ENCODE peak calls at places on chromosomes 13 and 19, in eight cellular contexts. P is transverse colon, B is Peyer's patch, C is IMR-90, Y is esophagus muscularis mucosa, O is uterus, N is upper lobe of left lung, Z is suprapubic skin. F is an unnamed sample.

GRCh38 chr19:15252398-15253018 is 20.3 kb upstream of the EPHX3 start:
- DNase-seq in P (no peak), B (no peak), C (peak; percentile 45), Y (no peak), O (no peak), N (no peak), Z (no peak), F (no peak)

GRCh38 chr13:51585696-51586095 is 1.4 kb downstream of the WDFY2 start:
- DNase-seq in P (no peak), B (no peak), C (peak; percentile 62), Y (no peak), O (no peak), N (no peak), Z (no peak), F (no peak)

GRCh38 chr19:4278926-4279529 is at the start of gene SHD:
- DNase-seq in P (no peak), B (no peak), C (no peak), Y (no peak), O (no peak), N (no peak), Z (no peak), F (no peak)

GRCh38 chr19:17455711-17456123 is 5.0 kb downstream of the NXNL1 start:
- DNase-seq in P (no peak), B (no peak), C (no peak), Y (no peak), O (no peak), N (no peak), Z (no peak), F (no peak)

GRCh38 chr13:32731576-32731975 is 145.3 kb downstream of the PDS5B start:
- DNase-seq in P (no peak), B (no peak), C (peak; percentile 57), Y (no peak), O (no peak), N (no peak), Z (no peak), F (no peak)

GRCh38 chr19:11578342-11579142 is 1.1 kb upstream of the ACP5 start:
- DNase-seq in P (peak; percentile 61), B (peak; percentile 73), C (no peak), Y (no peak), O (no peak), N (peak; percentile 86), Z (no peak), F (peak; percentile 64)

GRCh38 chr13:109783815-109784589 is 2.4 kb downstream of the IRS2 start:
- DNase-seq in P (no peak), B (no peak), C (no peak), Y (peak; percentile 72), O (no peak), N (no peak), Z (no peak), F (no peak)

GRCh38 chr19:56211718-56212117 is 9.6 kb downstream of the ZSCAN5C start:
- DNase-seq in P (no peak), B (no peak), C (no peak), Y (no peak), O (no peak), N (no peak), Z (no peak), F (no peak)

GRCh38 chr13:30045916-30046704 is 195.7 kb upstream of the UBL3 start:
- DNase-seq in P (no peak), B (no peak), C (peak; percentile 88), Y (peak; percentile 79), O (no peak), N (no peak), Z (no peak), F (peak; percentile 17)

GRCh38 chr13:113874579-113875428 is 10.9 kb upstream of the GAS6 start:
- DNase-seq in P (no peak), B (no peak), C (no peak), Y (peak; percentile 74), O (no peak), N (no peak), Z (no peak), F (no peak)

GRCh38 chr13:106176103-106176502 is 359.4 kb downstream of the EFNB2 start:
- DNase-seq in P (no peak), B (no peak), C (peak; percentile 78), Y (no peak), O (no peak), N (no peak), Z (no peak), F (no peak)

GRCh38 chr13:91805605-91806004 is 407.2 kb downstream of the GPC5 start:
- DNase-seq in P (no peak), B (no peak), C (no peak), Y (no peak), O (no peak), N (no peak), Z (no peak), F (no peak)

GRCh38 chr19:55493052-55493649 is 4.9 kb downstream of the SSC5D start:
- DNase-seq in P (no peak), B (no peak), C (peak; percentile 67), Y (no peak), O (peak; percentile 77), N (no peak), Z (no peak), F (no peak)

GRCh38 chr13:42832341-42833153 is 51.2 kb downstream of the FAM216B start:
- DNase-seq in P (peak; percentile 31), B (no peak), C (peak; percentile 94), Y (no peak), O (no peak), N (no peak), Z (no peak), F (peak; percentile 6)

GRCh38 chr13:102322211-102322610 is 79.6 kb downstream of the FGF14 start:
- DNase-seq in P (no peak), B (no peak), C (no peak), Y (no peak), O (no peak), N (no peak), Z (no peak), F (no peak)

GRCh38 chr13:21365574-21365973 is 93.5 kb downstream of the ZDHHC20 start:
- DNase-seq in P (no peak), B (no peak), C (no peak), Y (peak; percentile 68), O (no peak), N (no peak), Z (no peak), F (no peak)

GRCh38 chr19:16258440-16258903 is 60.8 kb downstream of the AP1M1 start:
- DNase-seq in P (peak; percentile 44), B (peak; percentile 50), C (no peak), Y (peak; percentile 94), O (peak; percentile 75), N (peak; percentile 75), Z (no peak), F (peak; percentile 67)

GRCh38 chr13:49643003-49643651 is 14.8 kb downstream of the ARL11 start:
- DNase-seq in P (no peak), B (peak; percentile 28), C (no peak), Y (no peak), O (no peak), N (no peak), Z (no peak), F (peak; percentile 13)

GRCh38 chr13:99968521-99969367 is 2.8 kb downstream of the ZIC5 start:
- DNase-seq in P (peak; percentile 45), B (no peak), C (no peak), Y (no peak), O (no peak), N (no peak), Z (no peak), F (no peak)
- TF ChIP-seq POLR2A in P (no peak), B (no peak), C (no peak), Y (no peak), O (no peak), N (no peak), Z (no peak), F (no peak)

GRCh38 chr19:44570603-44570983 is 41.1 kb upstream of the CEACAM20 start:
- DNase-seq in P (no peak), B (no peak), C (no peak), Y (no peak), O (no peak), N (no peak), Z (no peak), F (no peak)
- H3K27me3 ChIP-seq in P (peaks cover 36% of the 10 kb centered on the region), B (no peaks in the 10 kb centered on the region), C (peaks cover 10% of the 10 kb centered on the region), Y (no peaks in the 10 kb centered on the region), O (no peaks in the 10 kb centered on the region), N (no peaks in the 10 kb centered on the region), Z (peaks cover 9% of the 10 kb centered on the region), F (peaks cover 4% of the 10 kb centered on the region)

GRCh38 chr13:73056054-73056962 is 2.5 kb upstream of the KLF5 start:
- DNase-seq in P (no peak), B (no peak), C (peak; percentile 84), Y (no peak), O (no peak), N (no peak), Z (no peak), F (no peak)

GRCh38 chr13:73057284-73058025 is 1.4 kb upstream of the KLF5 start:
- DNase-seq in P (no peak), B (no peak), C (no peak), Y (no peak), O (no peak), N (no peak), Z (no peak), F (no peak)

GRCh38 chr13:73059460-73060250 is 850 bp downstream of the KLF5 start:
- DNase-seq in P (no peak), B (no peak), C (peak; percentile 10), Y (no peak), O (peak; percentile 18), N (peak; percentile 76), Z (no peak), F (peak; percentile 82)

GRCh38 chr13:73058741-73059459 is at the start of gene KLF5:
- DNase-seq in P (peak; percentile 98), B (peak; percentile 90), C (peak; percentile 89), Y (peak; percentile 98), O (peak; percentile 95), N (peak; percentile 98), Z (peak; percentile 98), F (peak; percentile 98)

DNA sequence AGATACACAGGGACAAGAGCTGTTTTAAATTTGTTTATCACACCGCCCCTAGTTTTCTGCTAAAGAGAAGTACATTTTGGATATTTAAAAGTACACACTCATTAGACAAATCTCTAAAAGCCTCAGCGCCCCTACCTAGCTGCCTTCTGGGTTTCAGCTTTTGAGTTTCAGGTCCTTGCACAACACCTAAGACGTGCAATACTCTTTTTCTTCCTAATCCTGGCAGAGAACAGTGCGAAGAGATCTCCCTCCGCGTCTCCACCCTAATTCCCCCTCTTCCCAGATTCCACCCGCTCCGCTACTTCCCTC is 419 bp upstream of the KLF5 start:
- DNase-seq in P (no peak), B (no peak), C (no peak), Y (no peak), O (no peak), N (no peak), Z (no peak), F (no peak)
- TF ChIP-seq POLR2A in P (no peak), B (no peak), C (no peak), Y (no peak), O (no peak), N (no peak), Z (no peak), F (no peak)

DNA sequence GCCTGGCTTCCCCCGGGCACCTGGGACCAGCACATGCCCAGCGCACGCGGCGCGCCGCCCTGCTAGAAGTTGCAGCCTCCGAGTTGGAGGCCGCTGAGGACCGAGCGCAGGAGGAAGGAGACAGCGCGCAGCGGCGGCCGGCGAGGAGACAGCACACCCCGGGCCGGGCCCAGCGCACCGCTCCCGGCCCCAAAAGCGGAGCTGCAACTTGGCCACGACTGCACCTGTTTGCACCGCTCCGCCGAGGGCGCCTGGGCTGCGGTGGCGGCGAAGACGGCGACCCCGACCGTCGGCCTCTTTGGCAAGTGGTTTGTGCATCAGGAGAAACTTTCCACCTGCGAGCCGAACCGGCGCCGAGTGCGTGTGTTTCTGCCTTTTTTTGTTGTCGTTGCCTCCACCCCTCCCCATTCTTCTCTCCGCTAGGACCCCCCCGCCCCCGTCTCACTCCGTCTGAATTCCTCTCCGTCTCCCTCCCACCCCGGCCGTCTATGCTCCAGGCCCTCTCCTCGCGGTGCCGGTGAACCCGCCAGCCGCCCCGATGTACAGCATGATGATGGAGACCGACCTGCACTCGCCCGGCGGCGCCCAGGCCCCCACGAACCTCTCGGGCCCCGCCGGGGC is at the start of gene SOX1:
- DNase-seq in P (no peak), B (no peak), C (no peak), Y (peak; percentile 47), O (no peak), N (no peak), Z (peak; percentile 73), F (no peak)
- H3K27me3 ChIP-seq in P (peaks cover 96% of the 10 kb centered on the region), B (no peaks in the 10 kb centered on the region), C (peaks cover 67% of the 10 kb centered on the region), Y (peaks cover 59% of the 10 kb centered on the region), O (peaks cover 63% of the 10 kb centered on the region), N (peaks cover 8% of the 10 kb centered on the region), Z (peaks cover 100% of the 10 kb centered on the region), F (peaks cover 30% of the 10 kb centered on the region)

F was measured in body of pancreas.